ENCODE peak calls at places on chromosome 13, in eight cellular contexts. One of them, this sample, is unnamed.

GRCh38 chr13:110214637-110215036 is 92.3 kb downstream of the COL4A1 start:
- DNase-seq in T-helper 17 cell: no peak
- DNase-seq in activated CD4-positive, alpha-beta T cell treated with anti-CD3 and anti-CD28 coated beads, Interleukin-2, amount 10 ng/mL, durations not matched to agents 7 days and 5 days: no peak
- DNase-seq in HTR-8/SVneo: no peak
- DNase-seq in lower leg skin: no peak
- DNase-seq in DMS153: no peak
- DNase-seq in left kidney: no peak
- DNase-seq in ELF-1: no peak
- DNase-seq in this sample: no peak

GRCh38 chr13:29310806-29311205 is 284.7 kb downstream of the SLC7A1 start:
- DNase-seq in HTR-8/SVneo: no peak
- DNase-seq in DMS153: no peak
- DNase-seq in lower leg skin: no peak
- DNase-seq in activated CD4-positive, alpha-beta T cell treated with anti-CD3 and anti-CD28 coated beads, Interleukin-2, amount 10 ng/mL, durations not matched to agents 7 days and 5 days: no peak
- DNase-seq in left kidney: no peak
- DNase-seq in T-helper 17 cell: no peak
- DNase-seq in ELF-1: no peak
- DNase-seq in this sample: no peak

GRCh38 chr13:46168341-46168740 is 13.6 kb downstream of the LCP1 start:
- DNase-seq in DMS153: no peak
- DNase-seq in lower leg skin: peak
- DNase-seq in T-helper 17 cell: peak
- DNase-seq in HTR-8/SVneo: no peak
- DNase-seq in activated CD4-positive, alpha-beta T cell treated with anti-CD3 and anti-CD28 coated beads, Interleukin-2, amount 10 ng/mL, durations not matched to agents 7 days and 5 days: no peak
- DNase-seq in ELF-1: peak
- DNase-seq in left kidney: peak
- DNase-seq in this sample: no peak

GRCh38 chr13:27966641-27967202 is 2.4 kb downstream of the CDX2 start:
- DNase-seq in left kidney: no peak
- DNase-seq in ELF-1: peak
- DNase-seq in DMS153: no peak
- DNase-seq in activated CD4-positive, alpha-beta T cell treated with anti-CD3 and anti-CD28 coated beads, Interleukin-2, amount 10 ng/mL, durations not matched to agents 7 days and 5 days: no peak
- DNase-seq in HTR-8/SVneo: no peak
- DNase-seq in T-helper 17 cell: no peak
- DNase-seq in lower leg skin: no peak
- DNase-seq in this sample: no peak

GRCh38 chr13:89470901-89471300 is 1799.7 kb downstream of the SLITRK5 start:
- DNase-seq in DMS153: no peak
- DNase-seq in ELF-1: no peak
- DNase-seq in left kidney: no peak
- DNase-seq in activated CD4-positive, alpha-beta T cell treated with anti-CD3 and anti-CD28 coated beads, Interleukin-2, amount 10 ng/mL, durations not matched to agents 7 days and 5 days: no peak
- DNase-seq in T-helper 17 cell: no peak
- DNase-seq in lower leg skin: no peak
- DNase-seq in HTR-8/SVneo: no peak
- DNase-seq in this sample: no peak

GRCh38 chr13:29369060-29369743 is 226.3 kb downstream of the SLC7A1 start:
- DNase-seq in lower leg skin: no peak
- DNase-seq in ELF-1: no peak
- DNase-seq in activated CD4-positive, alpha-beta T cell treated with anti-CD3 and anti-CD28 coated beads, Interleukin-2, amount 10 ng/mL, durations not matched to agents 7 days and 5 days: no peak
- DNase-seq in DMS153: peak
- DNase-seq in HTR-8/SVneo: peak
- DNase-seq in T-helper 17 cell: no peak
- DNase-seq in left kidney: peak
- DNase-seq in this sample: no peak

GRCh38 chr13:44448373-44448772 is 74.7 kb downstream of the SERP2 start:
- DNase-seq in T-helper 17 cell: no peak
- DNase-seq in lower leg skin: no peak
- DNase-seq in DMS153: no peak
- DNase-seq in activated CD4-positive, alpha-beta T cell treated with anti-CD3 and anti-CD28 coated beads, Interleukin-2, amount 10 ng/mL, durations not matched to agents 7 days and 5 days: no peak
- DNase-seq in ELF-1: no peak
- DNase-seq in left kidney: peak
- DNase-seq in HTR-8/SVneo: no peak
- DNase-seq in this sample: no peak

GRCh38 chr13:105219636-105220035 is 1315.8 kb downstream of the EFNB2 start:
- DNase-seq in ELF-1: no peak
- DNase-seq in left kidney: no peak
- DNase-seq in HTR-8/SVneo: no peak
- DNase-seq in DMS153: no peak
- DNase-seq in activated CD4-positive, alpha-beta T cell treated with anti-CD3 and anti-CD28 coated beads, Interleukin-2, amount 10 ng/mL, durations not matched to agents 7 days and 5 days: no peak
- DNase-seq in T-helper 17 cell: no peak
- DNase-seq in lower leg skin: no peak
- DNase-seq in this sample: no peak

GRCh38 chr13:75788494-75788991 is 152.4 kb downstream of the LMO7 start:
- DNase-seq in activated CD4-positive, alpha-beta T cell treated with anti-CD3 and anti-CD28 coated beads, Interleukin-2, amount 10 ng/mL, durations not matched to agents 7 days and 5 days: no peak
- DNase-seq in ELF-1: no peak
- DNase-seq in T-helper 17 cell: no peak
- DNase-seq in lower leg skin: no peak
- DNase-seq in left kidney: peak
- DNase-seq in HTR-8/SVneo: peak
- DNase-seq in DMS153: no peak
- DNase-seq in this sample: peak

GRCh38 chr13:79874396-79875360 is 393.7 kb downstream of the NDFIP2 start:
- DNase-seq in ELF-1: no peak
- DNase-seq in DMS153: no peak
- DNase-seq in T-helper 17 cell: no peak
- DNase-seq in lower leg skin: no peak
- DNase-seq in activated CD4-positive, alpha-beta T cell treated with anti-CD3 and anti-CD28 coated beads, Interleukin-2, amount 10 ng/mL, durations not matched to agents 7 days and 5 days: no peak
- DNase-seq in left kidney: no peak
- DNase-seq in HTR-8/SVneo: no peak
- DNase-seq in this sample: no peak

GRCh38 chr13:31072041-31072440 is 89.7 kb downstream of the HSPH1 start:
- DNase-seq in DMS153: no peak
- DNase-seq in T-helper 17 cell: no peak
- DNase-seq in HTR-8/SVneo: no peak
- DNase-seq in left kidney: no peak
- DNase-seq in ELF-1: no peak
- DNase-seq in lower leg skin: no peak
- DNase-seq in activated CD4-positive, alpha-beta T cell treated with anti-CD3 and anti-CD28 coated beads, Interleukin-2, amount 10 ng/mL, durations not matched to agents 7 days and 5 days: no peak
- DNase-seq in this sample: no peak

GRCh38 chr13:24181991-24182702 is 21.6 kb downstream of the SPATA13 start:
- DNase-seq in DMS153: no peak
- DNase-seq in T-helper 17 cell: no peak
- DNase-seq in HTR-8/SVneo: no peak
- DNase-seq in ELF-1: no peak
- DNase-seq in left kidney: no peak
- DNase-seq in activated CD4-positive, alpha-beta T cell treated with anti-CD3 and anti-CD28 coated beads, Interleukin-2, amount 10 ng/mL, durations not matched to agents 7 days and 5 days: no peak
- DNase-seq in lower leg skin: no peak
- DNase-seq in this sample: no peak

GRCh38 chr13:42215578-42216421 is 56.2 kb upstream of the AKAP11 start:
- DNase-seq in DMS153: no peak
- DNase-seq in lower leg skin: no peak
- DNase-seq in ELF-1: peak
- DNase-seq in activated CD4-positive, alpha-beta T cell treated with anti-CD3 and anti-CD28 coated beads, Interleukin-2, amount 10 ng/mL, durations not matched to agents 7 days and 5 days: peak
- DNase-seq in HTR-8/SVneo: peak
- DNase-seq in T-helper 17 cell: no peak
- DNase-seq in left kidney: peak
- DNase-seq in this sample: no peak

GRCh38 chr13:76764429-76764828 is 121.8 kb downstream of the KCTD12 start:
- DNase-seq in ELF-1: no peak
- DNase-seq in T-helper 17 cell: no peak
- DNase-seq in activated CD4-positive, alpha-beta T cell treated with anti-CD3 and anti-CD28 coated beads, Interleukin-2, amount 10 ng/mL, durations not matched to agents 7 days and 5 days: no peak
- DNase-seq in left kidney: peak
- DNase-seq in DMS153: peak
- DNase-seq in HTR-8/SVneo: no peak
- DNase-seq in lower leg skin: peak
- DNase-seq in this sample: no peak

GRCh38 chr13:52892925-52893324 is 44.5 kb upstream of the PCDH8 start:
- DNase-seq in activated CD4-positive, alpha-beta T cell treated with anti-CD3 and anti-CD28 coated beads, Interleukin-2, amount 10 ng/mL, durations not matched to agents 7 days and 5 days: no peak
- DNase-seq in lower leg skin: no peak
- DNase-seq in HTR-8/SVneo: no peak
- DNase-seq in T-helper 17 cell: no peak
- DNase-seq in DMS153: no peak
- DNase-seq in ELF-1: no peak
- DNase-seq in left kidney: no peak
- DNase-seq in this sample: peak

GRCh38 chr13:80945328-80945727 is 604.4 kb upstream of the SPRY2 start:
- DNase-seq in DMS153: peak
- DNase-seq in T-helper 17 cell: no peak
- DNase-seq in left kidney: peak
- DNase-seq in HTR-8/SVneo: no peak
- DNase-seq in activated CD4-positive, alpha-beta T cell treated with anti-CD3 and anti-CD28 coated beads, Interleukin-2, amount 10 ng/mL, durations not matched to agents 7 days and 5 days: no peak
- DNase-seq in ELF-1: peak
- DNase-seq in lower leg skin: no peak
- DNase-seq in this sample: no peak

GRCh38 chr13:79681069-79681468 is 200.1 kb downstream of the NDFIP2 start:
- DNase-seq in T-helper 17 cell: no peak
- DNase-seq in ELF-1: no peak
- DNase-seq in DMS153: no peak
- DNase-seq in activated CD4-positive, alpha-beta T cell treated with anti-CD3 and anti-CD28 coated beads, Interleukin-2, amount 10 ng/mL, durations not matched to agents 7 days and 5 days: no peak
- DNase-seq in lower leg skin: no peak
- DNase-seq in HTR-8/SVneo: no peak
- DNase-seq in left kidney: no peak
- DNase-seq in this sample: no peak

GRCh38 chr13:41847216-41847615 is 113.7 kb downstream of the VWA8 start:
- DNase-seq in DMS153: no peak
- DNase-seq in T-helper 17 cell: no peak
- DNase-seq in left kidney: no peak
- DNase-seq in lower leg skin: no peak
- DNase-seq in ELF-1: no peak
- DNase-seq in HTR-8/SVneo: no peak
- DNase-seq in activated CD4-positive, alpha-beta T cell treated with anti-CD3 and anti-CD28 coated beads, Interleukin-2, amount 10 ng/mL, durations not matched to agents 7 days and 5 days: no peak
- DNase-seq in this sample: no peak

GRCh38 chr13:54945978-54946377 is 1917.4 kb downstream of the OLFM4 start:
- DNase-seq in activated CD4-positive, alpha-beta T cell treated with anti-CD3 and anti-CD28 coated beads, Interleukin-2, amount 10 ng/mL, durations not matched to agents 7 days and 5 days: no peak
- DNase-seq in lower leg skin: no peak
- DNase-seq in ELF-1: no peak
- DNase-seq in left kidney: no peak
- DNase-seq in HTR-8/SVneo: no peak
- DNase-seq in T-helper 17 cell: no peak
- DNase-seq in DMS153: no peak
- DNase-seq in this sample: no peak

GRCh38 chr13:77697208-77698103 is at the start of gene SLAIN1:
- DNase-seq in DMS153: peak
- DNase-seq in ELF-1: peak
- DNase-seq in T-helper 17 cell: peak
- DNase-seq in left kidney: peak
- DNase-seq in activated CD4-positive, alpha-beta T cell treated with anti-CD3 and anti-CD28 coated beads, Interleukin-2, amount 10 ng/mL, durations not matched to agents 7 days and 5 days: peak
- DNase-seq in lower leg skin: peak
- DNase-seq in HTR-8/SVneo: peak
- DNase-seq in this sample: peak

GRCh38 chr13:51919531-51919930 is 57.8 kb downstream of the CCDC70 start:
- DNase-seq in left kidney: no peak
- DNase-seq in T-helper 17 cell: no peak
- DNase-seq in HTR-8/SVneo: no peak
- DNase-seq in ELF-1: no peak
- DNase-seq in lower leg skin: no peak
- DNase-seq in activated CD4-positive, alpha-beta T cell treated with anti-CD3 and anti-CD28 coated beads, Interleukin-2, amount 10 ng/mL, durations not matched to agents 7 days and 5 days: no peak
- DNase-seq in DMS153: peak
- DNase-seq in this sample: no peak

GRCh38 chr13:57673197-57673596 is 41.7 kb downstream of the PCDH17 start:
- DNase-seq in ELF-1: peak
- DNase-seq in HTR-8/SVneo: no peak
- DNase-seq in left kidney: peak
- DNase-seq in T-helper 17 cell: no peak
- DNase-seq in lower leg skin: no peak
- DNase-seq in DMS153: no peak
- DNase-seq in activated CD4-positive, alpha-beta T cell treated with anti-CD3 and anti-CD28 coated beads, Interleukin-2, amount 10 ng/mL, durations not matched to agents 7 days and 5 days: no peak
- DNase-seq in this sample: peak

GRCh38 chr13:56352356-56352755 is 788.4 kb upstream of the PRR20A start:
- DNase-seq in DMS153: no peak
- DNase-seq in left kidney: no peak
- DNase-seq in lower leg skin: no peak
- DNase-seq in ELF-1: no peak
- DNase-seq in T-helper 17 cell: no peak
- DNase-seq in HTR-8/SVneo: no peak
- DNase-seq in activated CD4-positive, alpha-beta T cell treated with anti-CD3 and anti-CD28 coated beads, Interleukin-2, amount 10 ng/mL, durations not matched to agents 7 days and 5 days: no peak
- DNase-seq in this sample: no peak

GRCh38 chr13:101640797-101641400 is 188.4 kb downstream of the ITGBL1 start:
- DNase-seq in lower leg skin: no peak
- DNase-seq in HTR-8/SVneo: peak
- DNase-seq in DMS153: no peak
- DNase-seq in T-helper 17 cell: no peak
- DNase-seq in left kidney: no peak
- DNase-seq in activated CD4-positive, alpha-beta T cell treated with anti-CD3 and anti-CD28 coated beads, Interleukin-2, amount 10 ng/mL, durations not matched to agents 7 days and 5 days: no peak
- DNase-seq in ELF-1: no peak
- DNase-seq in this sample: no peak

GRCh38 chr13:109667754-109668360 is 118.5 kb downstream of the IRS2 start:
- DNase-seq in T-helper 17 cell: no peak
- DNase-seq in left kidney: peak
- DNase-seq in HTR-8/SVneo: no peak
- DNase-seq in ELF-1: peak
- DNase-seq in DMS153: peak
- DNase-seq in activated CD4-positive, alpha-beta T cell treated with anti-CD3 and anti-CD28 coated beads, Interleukin-2, amount 10 ng/mL, durations not matched to agents 7 days and 5 days: no peak
- DNase-seq in lower leg skin: no peak
- DNase-seq in this sample: no peak

GRCh38 chr13:77717508-77717907 is 20.0 kb downstream of the SLAIN1 start:
- DNase-seq in left kidney: no peak
- DNase-seq in DMS153: no peak
- DNase-seq in ELF-1: no peak
- DNase-seq in activated CD4-positive, alpha-beta T cell treated with anti-CD3 and anti-CD28 coated beads, Interleukin-2, amount 10 ng/mL, durations not matched to agents 7 days and 5 days: no peak
- DNase-seq in T-helper 17 cell: no peak
- DNase-seq in HTR-8/SVneo: no peak
- DNase-seq in lower leg skin: no peak
- DNase-seq in this sample: no peak

GRCh38 chr13:101915755-101916107 is 463.3 kb downstream of the ITGBL1 start:
- DNase-seq in ELF-1: no peak
- DNase-seq in left kidney: peak
- DNase-seq in T-helper 17 cell: no peak
- DNase-seq in activated CD4-positive, alpha-beta T cell treated with anti-CD3 and anti-CD28 coated beads, Interleukin-2, amount 10 ng/mL, durations not matched to agents 7 days and 5 days: no peak
- DNase-seq in lower leg skin: no peak
- DNase-seq in HTR-8/SVneo: no peak
- DNase-seq in DMS153: no peak
- DNase-seq in this sample: no peak

GRCh38 chr13:96662036-96662435 is 332.2 kb downstream of the OXGR1 start:
- DNase-seq in T-helper 17 cell: no peak
- DNase-seq in activated CD4-positive, alpha-beta T cell treated with anti-CD3 and anti-CD28 coated beads, Interleukin-2, amount 10 ng/mL, durations not matched to agents 7 days and 5 days: no peak
- DNase-seq in lower leg skin: no peak
- DNase-seq in left kidney: no peak
- DNase-seq in ELF-1: no peak
- DNase-seq in DMS153: no peak
- DNase-seq in HTR-8/SVneo: no peak
- DNase-seq in this sample: no peak

GRCh38 chr13:63307239-63307638 is 1891.6 kb upstream of the PCDH20 start:
- DNase-seq in DMS153: peak
- DNase-seq in HTR-8/SVneo: no peak
- DNase-seq in T-helper 17 cell: no peak
- DNase-seq in lower leg skin: no peak
- DNase-seq in activated CD4-positive, alpha-beta T cell treated with anti-CD3 and anti-CD28 coated beads, Interleukin-2, amount 10 ng/mL, durations not matched to agents 7 days and 5 days: no peak
- DNase-seq in ELF-1: no peak
- DNase-seq in left kidney: no peak
- DNase-seq in this sample: no peak

GRCh38 chr13:43232866-43233265 is 209.5 kb downstream of the DNAJC15 start:
- DNase-seq in DMS153: no peak
- DNase-seq in HTR-8/SVneo: no peak
- DNase-seq in lower leg skin: no peak
- DNase-seq in activated CD4-positive, alpha-beta T cell treated with anti-CD3 and anti-CD28 coated beads, Interleukin-2, amount 10 ng/mL, durations not matched to agents 7 days and 5 days: no peak
- DNase-seq in ELF-1: no peak
- DNase-seq in left kidney: no peak
- DNase-seq in T-helper 17 cell: no peak
- DNase-seq in this sample: peak

GRCh38 chr13:41610426-41610825 is 153.1 kb downstream of the RGCC start:
- DNase-seq in DMS153: peak
- DNase-seq in left kidney: peak
- DNase-seq in T-helper 17 cell: no peak
- DNase-seq in lower leg skin: peak
- DNase-seq in HTR-8/SVneo: no peak
- DNase-seq in activated CD4-positive, alpha-beta T cell treated with anti-CD3 and anti-CD28 coated beads, Interleukin-2, amount 10 ng/mL, durations not matched to agents 7 days and 5 days: no peak
- DNase-seq in ELF-1: peak
- DNase-seq in this sample: no peak

GRCh38 chr13:113448545-113448884 is 4.8 kb downstream of the ADPRHL1 start:
- DNase-seq in activated CD4-positive, alpha-beta T cell treated with anti-CD3 and anti-CD28 coated beads, Interleukin-2, amount 10 ng/mL, durations not matched to agents 7 days and 5 days: no peak
- DNase-seq in T-helper 17 cell: no peak
- DNase-seq in lower leg skin: no peak
- DNase-seq in HTR-8/SVneo: no peak
- DNase-seq in DMS153: no peak
- DNase-seq in ELF-1: peak
- DNase-seq in left kidney: no peak
- DNase-seq in this sample: no peak

GRCh38 chr13:80574113-80574512 is 233.2 kb upstream of the SPRY2 start:
- DNase-seq in ELF-1: no peak
- DNase-seq in DMS153: no peak
- DNase-seq in left kidney: no peak
- DNase-seq in activated CD4-positive, alpha-beta T cell treated with anti-CD3 and anti-CD28 coated beads, Interleukin-2, amount 10 ng/mL, durations not matched to agents 7 days and 5 days: no peak
- DNase-seq in lower leg skin: no peak
- DNase-seq in HTR-8/SVneo: no peak
- DNase-seq in T-helper 17 cell: no peak
- DNase-seq in this sample: no peak

GRCh38 chr13:93174260-93174659 is 52.3 kb upstream of the GPC6 start:
- DNase-seq in DMS153: no peak
- DNase-seq in HTR-8/SVneo: no peak
- DNase-seq in activated CD4-positive, alpha-beta T cell treated with anti-CD3 and anti-CD28 coated beads, Interleukin-2, amount 10 ng/mL, durations not matched to agents 7 days and 5 days: no peak
- DNase-seq in T-helper 17 cell: no peak
- DNase-seq in lower leg skin: no peak
- DNase-seq in ELF-1: no peak
- DNase-seq in left kidney: no peak
- DNase-seq in this sample: no peak

This sample was measured in NCI-H446 treated with DMSO at 0.1 percent for 48 hours.